ENCODE peak calls at places on chromosomes 16 and 17, in four cellular contexts. Y is endodermal cell, F is transverse colon, K is Peyer's patch. Z is an unnamed sample. For H3K36me3, the result is how much of the 10 kb centered on the place peaks cover.

GRCh38 chr17:57463103-57463885 is 207.0 kb downstream of the MSI2 start:
- DNase-seq in Y (no peak), F (peak), K (no peak), Z (no peak)

GRCh38 chr16:78503501-78504110 is 404.2 kb downstream of the WWOX start:
- DNase-seq in Y (peak), F (peak), K (no peak), Z (no peak)

GRCh38 chr16:2076072-2076865 is 28.5 kb downstream of the TSC2 start:
- DNase-seq in Y (no peak), F (no peak), K (no peak), Z (no peak)

GRCh38 chr16:57514371-57514770 is 22.0 kb downstream of the CCDC102A start:
- DNase-seq in Y (no peak), F (no peak), K (no peak), Z (no peak)

GRCh38 chr16:684961-685696 is 995 bp upstream of the JMJD8 start:
- DNase-seq in Y (no peak), F (no peak), K (no peak), Z (no peak)

GRCh38 chr17:63382826-63383225 is 63.3 kb downstream of the CYB561 start:
- DNase-seq in Y (no peak), F (no peak), K (no peak), Z (no peak)

GRCh38 chr17:44752953-44753861 is 5.6 kb upstream of the ADAM11 start:
- DNase-seq in Y (no peak), F (no peak), K (peak), Z (no peak)

GRCh38 chr17:80855968-80856862 is 135.4 kb upstream of the CHMP6 start:
- DNase-seq in Y (peak), F (peak), K (peak), Z (no peak)

GRCh38 chr16:2490190-2491105 is 15.5 kb downstream of the TBC1D24 start:
- DNase-seq in Y (no peak), F (no peak), K (no peak), Z (no peak)

GRCh38 chr17:29617481-29618271 is 5.0 kb downstream of the CORO6 start:
- DNase-seq in Y (peak), F (peak), K (peak), Z (peak)

GRCh38 chr17:4772235-4772613 is 538 bp downstream of the TM4SF5 start:
- DNase-seq in Y (no peak), F (peak), K (peak), Z (no peak)

GRCh38 chr16:8720080-8720966 is 45.9 kb downstream of the ABAT start:
- DNase-seq in Y (peak), F (no peak), K (no peak), Z (no peak)

GRCh38 chr16:22296225-22297113 is 740 bp upstream of the POLR3E start:
- DNase-seq in Y (no peak), F (no peak), K (no peak), Z (no peak)

GRCh38 chr17:2592974-2593845 is at the start of gene PAFAH1B1:
- DNase-seq in Y (peak), F (peak), K (peak), Z (no peak)

GRCh38 chr16:58651965-58652348 is 22.3 kb upstream of the CNOT1 start:
- DNase-seq in Y (no peak), F (no peak), K (no peak), Z (no peak)

GRCh38 chr17:72687941-72688340 is 404.5 kb downstream of the SLC39A11 start:
- DNase-seq in Y (no peak), F (no peak), K (no peak), Z (no peak)

GRCh38 chr17:81166033-81166472 is at the start of gene AATK:
- DNase-seq in Y (no peak), F (no peak), K (no peak), Z (no peak)

GRCh38 chr17:50269477-50270429 is 4.5 kb upstream of the TMEM92 start:
- DNase-seq in Y (peak), F (peak), K (peak), Z (no peak)

GRCh38 chr16:2854700-2855309 is 3.2 kb downstream of the PRSS22 start:
- DNase-seq in Y (peak), F (no peak), K (no peak), Z (no peak)

GRCh38 chr17:4980644-4981216 is 6.7 kb downstream of the CAMTA2 start:
- DNase-seq in Y (peak), F (no peak), K (no peak), Z (no peak)

GRCh38 chr17:73625975-73626706 is 18.1 kb downstream of the SDK2 start:
- DNase-seq in Y (peak), F (no peak), K (no peak), Z (no peak)

GRCh38 chr16:69036399-69037091 is 68.9 kb upstream of the HAS3 start:
- DNase-seq in Y (no peak), F (no peak), K (no peak), Z (no peak)

GRCh38 chr17:77503916-77504651 is 363.3 kb downstream of the SEC14L1 start:
- DNase-seq in Y (peak), F (no peak), K (no peak), Z (no peak)

GRCh38 chr16:57041182-57042156 is 50.9 kb upstream of the CPNE2 start:
- DNase-seq in Y (no peak), F (peak), K (no peak), Z (no peak)

GRCh38 chr16:84517366-84517765 is 12.9 kb upstream of the MEAK7 start:
- DNase-seq in Y (no peak), F (no peak), K (peak), Z (no peak)

GRCh38 chr17:79907217-79907715 is 68.0 kb upstream of the CBX4 start:
- DNase-seq in Y (no peak), F (no peak), K (peak), Z (no peak)

GRCh38 chr17:34757106-34757505 is 177.7 kb downstream of the TMEM132E start:
- DNase-seq in Y (no peak), F (no peak), K (no peak), Z (no peak)

GRCh38 chr17:38752930-38753506 is 477 bp downstream of the PSMB3 start:
- DNase-seq in Y (no peak), F (no peak), K (no peak), Z (no peak)

GRCh38 chr16:17251496-17251895 is 219.3 kb downstream of the XYLT1 start:
- DNase-seq in Y (no peak), F (no peak), K (no peak), Z (no peak)

GRCh38 chr16:30764086-30764485 is 2.0 kb downstream of the RNF40 start:
- DNase-seq in Y (no peak), F (no peak), K (no peak), Z (no peak)
- H3K36me3 ChIP-seq in Y (half or more), F (under half), K (under half), Z (under half)

GRCh38 chr17:17204041-17204591 is 2.0 kb downstream of the PLD6 start:
- DNase-seq in Y (no peak), F (peak), K (no peak), Z (no peak)

GRCh38 chr17:17206149-17206912 is at the start of gene PLD6:
- DNase-seq in Y (no peak), F (peak), K (peak), Z (no peak)

GRCh38 chr17:17203173-17203730 is 2.9 kb downstream of the PLD6 start:
- DNase-seq in Y (no peak), F (no peak), K (no peak), Z (no peak)

GRCh38 chr17:17205368-17206148 is 575 bp downstream of the PLD6 start:
- DNase-seq in Y (no peak), F (peak), K (peak), Z (no peak)

DNA sequence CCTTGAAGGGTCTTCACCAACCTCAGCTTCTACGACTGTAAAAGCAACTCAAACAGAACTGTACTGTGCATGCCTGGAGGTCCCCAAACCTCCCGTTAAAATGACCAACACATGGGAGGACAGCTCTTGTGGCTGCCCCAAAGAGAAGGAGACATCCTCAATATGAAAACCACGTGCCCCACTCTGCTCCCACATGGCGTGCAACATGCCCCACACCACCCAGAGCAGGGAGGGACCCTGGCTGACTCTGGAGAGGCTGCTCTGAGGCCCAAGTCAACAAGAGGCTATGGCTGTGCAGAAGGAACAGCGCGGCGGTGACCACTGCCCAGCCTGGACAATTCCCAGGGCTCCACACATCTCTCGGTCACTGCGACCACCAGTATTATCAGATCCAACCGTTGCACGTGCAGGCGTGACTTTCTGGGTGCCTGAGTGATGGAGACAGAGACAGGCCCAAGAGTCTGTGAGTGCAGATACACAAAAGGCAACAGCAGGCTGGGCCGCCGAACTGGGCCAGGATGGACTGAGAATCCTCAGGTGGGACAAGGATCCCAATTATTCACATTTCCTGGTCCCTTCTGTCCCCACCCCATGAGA is 1.4 kb downstream of the PLD6 start:
- DNase-seq in Y (no peak), F (no peak), K (no peak), Z (no peak)
- H3K4me3 ChIP-seq in Y (no peak), F (peak), K (peak), Z (peak)

GRCh38 chr16:89973654-89974335 is 25.2 kb downstream of the DEF8 start:
- DNase-seq in Y (no peak), F (peak), K (no peak), Z (no peak)
- H3K36me3 ChIP-seq in Y (under half), F (under half), K (under half), Z (under half)

DNA sequence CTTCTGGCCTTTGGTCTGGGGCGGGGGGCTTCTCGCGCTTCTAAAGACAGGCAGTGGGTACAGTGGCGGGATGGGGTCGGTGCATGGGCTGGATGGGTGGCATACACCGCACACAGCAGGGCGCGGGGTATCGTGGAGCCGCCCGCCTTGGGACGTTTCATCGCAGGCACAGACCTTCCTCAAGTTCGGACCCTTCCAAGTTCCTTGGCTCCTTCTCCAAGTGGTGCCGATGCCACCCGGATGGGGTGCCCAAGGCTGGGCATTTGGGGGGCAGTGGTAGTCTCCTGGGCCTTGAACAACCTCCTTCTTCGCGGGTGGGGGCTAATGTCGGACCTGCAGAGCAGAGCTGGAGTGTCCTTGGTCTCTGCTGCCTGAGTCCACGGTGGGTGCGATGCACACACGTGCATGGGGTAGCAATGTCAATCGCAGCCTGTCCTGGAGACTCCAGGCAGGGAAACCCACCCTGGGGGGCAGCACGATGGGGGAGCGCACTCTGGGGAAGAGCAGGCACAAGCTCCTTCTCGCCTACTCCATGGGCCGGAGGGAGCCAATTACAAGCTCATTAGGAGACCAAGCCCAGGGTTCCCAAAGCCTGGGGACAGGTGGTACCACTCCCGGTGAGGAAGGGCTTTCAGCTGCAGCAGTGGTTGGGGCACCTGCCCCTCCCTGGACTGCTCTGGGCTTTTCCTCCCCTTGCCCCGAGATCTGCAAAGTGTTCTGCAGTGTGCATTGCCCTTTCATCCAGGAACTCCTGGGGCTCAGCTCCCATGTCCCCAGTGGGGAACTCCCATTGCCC is 721 bp upstream of the MTSS2 start:
- DNase-seq in Y (peak), F (no peak), K (no peak), Z (no peak)
- H3K4me3 ChIP-seq in Y (peak), F (peak), K (peak), Z (peak)

Z was measured in vagina.